ENCODE peak calls at places on chromosomes 13 and 19, in four cellular contexts. N is foreskin fibroblast, D is ovary, A is astrocyte of the hippocampus. R is an unnamed sample.
A peak's percentile ranks its signal among the peaks of the same experiment; 100 is the strongest.

GRCh38 chr13:32881792-32882175 is 134.4 kb upstream of the KL start:
- DNase-seq in A (no peak), D (no peak), N (no peak), R (no peak)

GRCh38 chr19:40982594-40983101 is 8.4 kb upstream of the CYP2B6 start:
- DNase-seq in N (peak; percentile 43), D (no peak), A (peak; percentile 18), R (no peak)

GRCh38 chr13:114128624-114129522 is 3.5 kb downstream of the RASA3 start:
- DNase-seq in N (peak; percentile 82), A (peak; percentile 90), D (no peak), R (peak; percentile 97)

GRCh38 chr19:48530044-48530720 is 18.5 kb upstream of the LMTK3 start:
- DNase-seq in D (no peak), A (no peak), N (peak; percentile 41), R (no peak)

GRCh38 chr19:10112895-10113591 is 1.6 kb downstream of the P2RY11 start:
- DNase-seq in N (peak; percentile 76), D (no peak), A (peak; percentile 59), R (no peak)

GRCh38 chr19:46746281-46746965 is at the start of gene STRN4:
- DNase-seq in A (peak; percentile 85), N (peak; percentile 84), D (peak; percentile 52), R (peak; percentile 14)

GRCh38 chr13:33229446-33230177 is 55.9 kb downstream of the STARD13 start:
- DNase-seq in D (no peak), N (no peak), A (peak; percentile 50), R (no peak)

GRCh38 chr13:29396446-29396845 is 199.0 kb downstream of the SLC7A1 start:
- DNase-seq in D (no peak), N (no peak), A (no peak), R (no peak)

GRCh38 chr13:27011661-27012060 is 159.9 kb downstream of the USP12 start:
- DNase-seq in A (no peak), D (no peak), N (no peak), R (no peak)

GRCh38 chr13:59745395-59745788 is 418.3 kb downstream of the DIAPH3 start:
- DNase-seq in A (no peak), D (no peak), N (peak; percentile 13), R (no peak)

GRCh38 chr13:109666656-109667448 is 119.5 kb downstream of the IRS2 start:
- DNase-seq in N (peak; percentile 41), D (no peak), A (peak; percentile 69), R (no peak)

GRCh38 chr19:28737021-28737525 is 475.9 kb downstream of the UQCRFS1 start:
- DNase-seq in D (no peak), A (peak; percentile 40), N (peak; percentile 69), R (peak; percentile 31)

GRCh38 chr13:113489549-113490495 is 689 bp downstream of the DCUN1D2 start:
- DNase-seq in N (peak; percentile 73), A (peak; percentile 73), D (peak; percentile 50), R (peak; percentile 41)

GRCh38 chr19:7870571-7871279 is 3.5 kb downstream of the PRR36 start:
- DNase-seq in A (peak; percentile 41), N (peak; percentile 50), D (peak; percentile 82), R (peak; percentile 16)

GRCh38 chr13:111204438-111205177 is 89.5 kb downstream of the ARHGEF7 start:
- DNase-seq in D (peak; percentile 80), A (peak; percentile 57), N (peak; percentile 93), R (no peak)

GRCh38 chr13:32124743-32125142 is 93.2 kb downstream of the FRY start:
- DNase-seq in N (no peak), D (no peak), A (no peak), R (peak; percentile 76)